ENCODE peak calls at places on chromosomes 11 and 22, in ten cellular contexts. C, B, A, F, S, Q, O, G, L and D are unnamed samples.

GRCh38 chr22:38618682-38619081 is 37.5 kb downstream of the FAM227A start:
- DNase-seq in C (peak), B (no peak), A (no peak), F (no peak), S (no peak), Q (no peak), O (no peak), G (peak), L (no peak), D (no peak)

GRCh38 chr11:10109836-10110235 is 184.2 kb downstream of the SBF2 start:
- DNase-seq in C (peak), B (no peak), A (no peak), F (no peak), S (no peak), Q (no peak), O (peak), G (no peak), L (no peak), D (no peak)

GRCh38 chr11:13339196-13340153 is 61.9 kb downstream of the BMAL1 start:
- DNase-seq in C (peak), B (no peak), A (peak), F (no peak), S (no peak), Q (no peak), O (peak), G (peak), L (peak), D (no peak)

GRCh38 chr11:70881948-70882715 is 370.2 kb downstream of the SHANK2 start:
- DNase-seq in C (no peak), B (no peak), A (no peak), F (no peak), S (no peak), Q (no peak), O (no peak), G (no peak), L (no peak), D (no peak)

GRCh38 chr22:24969588-24970301 is 17.2 kb downstream of the KIAA1671 start:
- DNase-seq in C (peak), B (no peak), A (no peak), F (no peak), S (no peak), Q (no peak), O (peak), G (peak), L (no peak), D (peak)

GRCh38 chr11:116071241-116071640 is 567.0 kb upstream of the CADM1 start:
- DNase-seq in C (no peak), B (no peak), A (no peak), F (no peak), S (no peak), Q (no peak), O (no peak), G (no peak), L (no peak), D (no peak)

GRCh38 chr11:3627291-3627690 is 14.5 kb downstream of the ART5 start:
- DNase-seq in C (peak), B (no peak), A (no peak), F (no peak), S (no peak), Q (no peak), O (peak), G (peak), L (no peak), D (no peak)

GRCh38 chr11:121672630-121673487 is 220.1 kb upstream of the SORL1-AS1 start:
- DNase-seq in C (no peak), B (no peak), A (no peak), F (no peak), S (no peak), Q (no peak), O (peak), G (no peak), L (no peak), D (no peak)

GRCh38 chr11:16577490-16577889 is 161.0 kb upstream of the C11orf58 start:
- DNase-seq in C (no peak), B (no peak), A (no peak), F (no peak), S (no peak), Q (no peak), O (no peak), G (no peak), L (no peak), D (no peak)

GRCh38 chr11:9210922-9211320 is 54.2 kb downstream of the DENND5A start:
- DNase-seq in C (peak), B (no peak), A (peak), F (no peak), S (no peak), Q (no peak), O (peak), G (no peak), L (no peak), D (no peak)